ENCODE peak calls at places on chromosomes 5 and 9, in six cellular contexts. D is HT1080, U is NCI-H460, P is heart right ventricle, E is KG1, O is AG08396. G is an unnamed sample.

GRCh38 chr9:130157079-130157478 is 15.1 kb upstream of the NCS1 start:
- DNase-seq in E (no peak), U (no peak), D (peak), P (no peak), O (no peak), G (peak)

GRCh38 chr9:117772960-117773359 is 68.8 kb downstream of the TLR4 start:
- DNase-seq in P (no peak), U (no peak), D (peak), E (no peak), O (no peak), G (peak)

GRCh38 chr5:61301820-61302563 is 30.1 kb upstream of the ZSWIM6 start:
- DNase-seq in E (no peak), D (peak), U (peak), O (peak), P (peak), G (peak)

GRCh38 chr9:127974002-127974768 is 6.6 kb downstream of the EEIG1 start:
- DNase-seq in U (no peak), P (no peak), O (no peak), E (no peak), D (no peak), G (no peak)

GRCh38 chr5:109099081-109099480 is 310.7 kb downstream of the PJA2 start:
- DNase-seq in D (no peak), O (no peak), E (no peak), P (no peak), U (no peak), G (no peak)

GRCh38 chr5:125894383-125894782 is 528.8 kb upstream of the GRAMD2B start:
- DNase-seq in D (peak), U (no peak), E (no peak), O (no peak), P (no peak), G (no peak)

GRCh38 chr5:137250421-137250820 is 248.7 kb downstream of the SPOCK1 start:
- DNase-seq in P (no peak), U (no peak), D (no peak), O (no peak), E (no peak), G (no peak)

GRCh38 chr5:95048633-95049032 is 236.3 kb downstream of the MCTP1 start:
- DNase-seq in E (no peak), O (no peak), U (no peak), D (no peak), P (no peak), G (no peak)

GRCh38 chr5:178449163-178450060 is 140.8 kb downstream of the COL23A1 start:
- DNase-seq in P (peak), O (no peak), U (no peak), E (no peak), D (no peak), G (no peak)

GRCh38 chr9:1490341-1491115 is 440.4 kb downstream of the DMRT2 start:
- DNase-seq in D (peak), O (no peak), E (no peak), U (no peak), P (no peak), G (peak)

GRCh38 chr9:74817281-74818181 is 70.2 kb downstream of the TRPM6 start:
- DNase-seq in D (no peak), P (no peak), E (no peak), O (no peak), U (no peak), G (no peak)

GRCh38 chr9:93654351-93654961 is 78.1 kb downstream of the PHF2 start:
- DNase-seq in U (no peak), D (no peak), P (no peak), O (no peak), E (no peak), G (no peak)